ENCODE peak calls at places on chromosomes 7 and 10, in ten cellular contexts. One of them, this sample, is unnamed.
A peak's percentile ranks its signal among the peaks of the same experiment; 100 is the strongest.

GRCh38 chr7:2817456-2817855 is 26.7 kb downstream of the GNA12 start:
- DNase-seq in IMR-90: no peak
- DNase-seq in endothelial cell of umbilical vein: no peak
- DNase-seq in hepatocyte: no peak
- DNase-seq in A549: no peak
- DNase-seq in kidney epithelial cell: no peak
- DNase-seq in K562: no peak
- DNase-seq in neural crest cell: no peak
- DNase-seq in HCT116: no peak
- DNase-seq in spleen: no peak
- DNase-seq in this sample: no peak

GRCh38 chr10:86295791-86296190 is 70.8 kb downstream of the GRID1 start:
- DNase-seq in IMR-90: no peak
- DNase-seq in endothelial cell of umbilical vein: no peak
- DNase-seq in hepatocyte: no peak
- DNase-seq in A549: no peak
- DNase-seq in kidney epithelial cell: no peak
- DNase-seq in K562: no peak
- DNase-seq in neural crest cell: no peak
- DNase-seq in HCT116: no peak
- DNase-seq in spleen: peak; percentile 60
- DNase-seq in this sample: peak; percentile 40

GRCh38 chr10:67663449-67664087 is 32.4 kb downstream of the CTNNA3 start:
- DNase-seq in IMR-90: no peak
- DNase-seq in endothelial cell of umbilical vein: no peak
- DNase-seq in hepatocyte: no peak
- DNase-seq in A549: no peak
- DNase-seq in kidney epithelial cell: no peak
- DNase-seq in K562: no peak
- DNase-seq in neural crest cell: no peak
- DNase-seq in HCT116: no peak
- DNase-seq in spleen: no peak
- DNase-seq in this sample: no peak

GRCh38 chr10:93063977-93064660 is 3.5 kb downstream of the CYP26C1 start:
- DNase-seq in IMR-90: no peak
- DNase-seq in endothelial cell of umbilical vein: no peak
- DNase-seq in hepatocyte: no peak
- DNase-seq in A549: no peak
- DNase-seq in kidney epithelial cell: no peak
- DNase-seq in K562: no peak
- DNase-seq in neural crest cell: no peak
- DNase-seq in HCT116: no peak
- DNase-seq in spleen: no peak
- DNase-seq in this sample: no peak

GRCh38 chr10:100163704-100164621 is 21.9 kb downstream of the ERLIN1 start:
- DNase-seq in IMR-90: peak; percentile 15
- DNase-seq in endothelial cell of umbilical vein: no peak
- DNase-seq in hepatocyte: no peak
- DNase-seq in A549: no peak
- DNase-seq in kidney epithelial cell: no peak
- DNase-seq in K562: no peak
- DNase-seq in neural crest cell: no peak
- DNase-seq in HCT116: no peak
- DNase-seq in spleen: no peak
- DNase-seq in this sample: no peak

GRCh38 chr7:25395976-25396375 is 167.7 kb upstream of the NPVF start:
- DNase-seq in IMR-90: no peak
- DNase-seq in endothelial cell of umbilical vein: no peak
- DNase-seq in hepatocyte: no peak
- DNase-seq in A549: no peak
- DNase-seq in kidney epithelial cell: no peak
- DNase-seq in K562: no peak
- DNase-seq in neural crest cell: no peak
- DNase-seq in HCT116: no peak
- DNase-seq in spleen: no peak
- DNase-seq in this sample: no peak

GRCh38 chr7:55618913-55619312 is 46.6 kb upstream of the VOPP1 start:
- DNase-seq in IMR-90: no peak
- DNase-seq in endothelial cell of umbilical vein: no peak
- DNase-seq in hepatocyte: no peak
- DNase-seq in A549: no peak
- DNase-seq in kidney epithelial cell: no peak
- DNase-seq in K562: no peak
- DNase-seq in neural crest cell: no peak
- DNase-seq in HCT116: no peak
- DNase-seq in spleen: no peak
- DNase-seq in this sample: no peak

GRCh38 chr10:50941629-50942028 is 56.2 kb upstream of the A1CF start:
- DNase-seq in IMR-90: no peak
- DNase-seq in endothelial cell of umbilical vein: no peak
- DNase-seq in hepatocyte: no peak
- DNase-seq in A549: no peak
- DNase-seq in kidney epithelial cell: no peak
- DNase-seq in K562: no peak
- DNase-seq in neural crest cell: no peak
- DNase-seq in HCT116: no peak
- DNase-seq in spleen: no peak
- DNase-seq in this sample: no peak

GRCh38 chr10:93597075-93597599 is 3.9 kb downstream of the RBP4 start:
- DNase-seq in IMR-90: no peak
- DNase-seq in endothelial cell of umbilical vein: no peak
- DNase-seq in hepatocyte: no peak
- DNase-seq in A549: no peak
- DNase-seq in kidney epithelial cell: no peak
- DNase-seq in K562: no peak
- DNase-seq in neural crest cell: no peak
- DNase-seq in HCT116: no peak
- DNase-seq in spleen: no peak
- DNase-seq in this sample: no peak

GRCh38 chr10:110698782-110699201 is 54.7 kb downstream of the RBM20 start:
- DNase-seq in IMR-90: peak; percentile 13
- DNase-seq in endothelial cell of umbilical vein: no peak
- DNase-seq in hepatocyte: peak; percentile 26
- DNase-seq in A549: no peak
- DNase-seq in kidney epithelial cell: no peak
- DNase-seq in K562: no peak
- DNase-seq in neural crest cell: no peak
- DNase-seq in HCT116: no peak
- DNase-seq in spleen: no peak
- DNase-seq in this sample: no peak

GRCh38 chr10:103451091-103451801 is 924 bp downstream of the CALHM2 start:
- DNase-seq in IMR-90: no peak
- DNase-seq in endothelial cell of umbilical vein: peak; percentile 52
- DNase-seq in hepatocyte: no peak
- DNase-seq in A549: peak; percentile 25
- DNase-seq in kidney epithelial cell: no peak
- DNase-seq in K562: peak; percentile 40
- DNase-seq in neural crest cell: no peak
- DNase-seq in HCT116: peak; percentile 73
- DNase-seq in spleen: peak; percentile 93
- DNase-seq in this sample: no peak

GRCh38 chr7:74059037-74059436 is 24.6 kb upstream of the LIMK1 start:
- DNase-seq in IMR-90: no peak
- DNase-seq in endothelial cell of umbilical vein: no peak
- DNase-seq in hepatocyte: no peak
- DNase-seq in A549: no peak
- DNase-seq in kidney epithelial cell: no peak
- DNase-seq in K562: no peak
- DNase-seq in neural crest cell: no peak
- DNase-seq in HCT116: no peak
- DNase-seq in spleen: no peak
- DNase-seq in this sample: no peak

GRCh38 chr7:53060066-53060465 is 24.6 kb downstream of the POM121L12 start:
- DNase-seq in IMR-90: no peak
- DNase-seq in endothelial cell of umbilical vein: no peak
- DNase-seq in hepatocyte: no peak
- DNase-seq in A549: no peak
- DNase-seq in kidney epithelial cell: no peak
- DNase-seq in K562: no peak
- DNase-seq in neural crest cell: no peak
- DNase-seq in HCT116: no peak
- DNase-seq in spleen: no peak
- DNase-seq in this sample: no peak

GRCh38 chr10:103442031-103442461 is 10.1 kb downstream of the CALHM2 start:
- DNase-seq in IMR-90: peak; percentile 55
- DNase-seq in endothelial cell of umbilical vein: no peak
- DNase-seq in hepatocyte: peak; percentile 55
- DNase-seq in A549: no peak
- DNase-seq in kidney epithelial cell: no peak
- DNase-seq in K562: no peak
- DNase-seq in neural crest cell: no peak
- DNase-seq in HCT116: no peak
- DNase-seq in spleen: no peak
- DNase-seq in this sample: no peak

GRCh38 chr10:118106426-118106825 is 59.7 kb upstream of the RAB11FIP2 start:
- DNase-seq in IMR-90: peak; percentile 21
- DNase-seq in endothelial cell of umbilical vein: peak; percentile 42
- DNase-seq in hepatocyte: peak; percentile 40
- DNase-seq in A549: peak; percentile 28
- DNase-seq in kidney epithelial cell: no peak
- DNase-seq in K562: peak; percentile 14
- DNase-seq in neural crest cell: no peak
- DNase-seq in HCT116: peak; percentile 8
- DNase-seq in spleen: no peak
- DNase-seq in this sample: no peak
- TF ChIP-seq CTCF in IMR-90: peak; percentile 44
- TF ChIP-seq CTCF in endothelial cell of umbilical vein: peak; percentile 28
- TF ChIP-seq CTCF in hepatocyte: peak; percentile 46
- TF ChIP-seq CTCF in A549: peak; percentile 43
- TF ChIP-seq CTCF in kidney epithelial cell: peak; percentile 43
- TF ChIP-seq CTCF in K562: peak; percentile 60
- TF ChIP-seq CTCF in neural crest cell: peak; percentile 59
- TF ChIP-seq CTCF in HCT116: peak; percentile 71
- TF ChIP-seq CTCF in spleen: no peak
- TF ChIP-seq CTCF in this sample: peak; percentile 59

GRCh38 chr10:105062881-105063280 is 421.8 kb downstream of the SORCS3 start:
- DNase-seq in IMR-90: no peak
- DNase-seq in endothelial cell of umbilical vein: no peak
- DNase-seq in hepatocyte: peak; percentile 10
- DNase-seq in A549: no peak
- DNase-seq in kidney epithelial cell: no peak
- DNase-seq in K562: no peak
- DNase-seq in neural crest cell: no peak
- DNase-seq in HCT116: no peak
- DNase-seq in spleen: no peak
- DNase-seq in this sample: no peak

GRCh38 chr10:105068497-105068896 is 427.4 kb downstream of the SORCS3 start:
- DNase-seq in IMR-90: no peak
- DNase-seq in endothelial cell of umbilical vein: no peak
- DNase-seq in hepatocyte: no peak
- DNase-seq in A549: no peak
- DNase-seq in kidney epithelial cell: no peak
- DNase-seq in K562: no peak
- DNase-seq in neural crest cell: no peak
- DNase-seq in HCT116: no peak
- DNase-seq in spleen: no peak
- DNase-seq in this sample: no peak

DNA sequence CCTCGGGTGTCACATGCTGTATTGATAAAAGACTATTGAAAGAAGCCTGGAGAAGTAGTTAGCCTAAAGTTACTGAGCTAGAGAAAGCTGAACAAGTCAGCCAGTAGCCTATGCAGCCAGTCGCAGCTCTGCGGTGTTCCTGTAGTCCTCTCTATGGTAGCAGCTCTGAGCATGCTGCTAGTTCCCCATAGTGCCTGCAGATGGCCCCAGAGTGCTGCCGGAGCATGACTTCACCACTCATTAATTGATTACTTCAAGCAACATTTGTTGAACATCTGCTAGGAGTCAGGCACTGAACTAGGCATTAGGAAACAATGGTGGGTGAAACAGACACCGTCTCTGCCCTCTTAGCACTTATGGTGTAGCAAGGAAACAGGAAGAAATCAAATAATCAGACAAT is 422.7 kb downstream of the SORCS3 start:
- DNase-seq in IMR-90: no peak
- DNase-seq in endothelial cell of umbilical vein: no peak
- DNase-seq in hepatocyte: peak; percentile 65
- DNase-seq in A549: peak; percentile 23
- DNase-seq in kidney epithelial cell: peak; percentile 18
- DNase-seq in K562: no peak
- DNase-seq in neural crest cell: peak; percentile 33
- DNase-seq in HCT116: peak; percentile 2
- DNase-seq in spleen: no peak
- DNase-seq in this sample: no peak
- TF ChIP-seq CTCF in IMR-90: peak; percentile 23
- TF ChIP-seq CTCF in endothelial cell of umbilical vein: no peak
- TF ChIP-seq CTCF in hepatocyte: peak; percentile 64
- TF ChIP-seq CTCF in A549: no peak
- TF ChIP-seq CTCF in kidney epithelial cell: peak; percentile 87
- TF ChIP-seq CTCF in K562: no peak
- TF ChIP-seq CTCF in neural crest cell: peak; percentile 77
- TF ChIP-seq CTCF in HCT116: peak; percentile 83
- TF ChIP-seq CTCF in spleen: no peak
- TF ChIP-seq CTCF in this sample: peak; percentile 82

DNA sequence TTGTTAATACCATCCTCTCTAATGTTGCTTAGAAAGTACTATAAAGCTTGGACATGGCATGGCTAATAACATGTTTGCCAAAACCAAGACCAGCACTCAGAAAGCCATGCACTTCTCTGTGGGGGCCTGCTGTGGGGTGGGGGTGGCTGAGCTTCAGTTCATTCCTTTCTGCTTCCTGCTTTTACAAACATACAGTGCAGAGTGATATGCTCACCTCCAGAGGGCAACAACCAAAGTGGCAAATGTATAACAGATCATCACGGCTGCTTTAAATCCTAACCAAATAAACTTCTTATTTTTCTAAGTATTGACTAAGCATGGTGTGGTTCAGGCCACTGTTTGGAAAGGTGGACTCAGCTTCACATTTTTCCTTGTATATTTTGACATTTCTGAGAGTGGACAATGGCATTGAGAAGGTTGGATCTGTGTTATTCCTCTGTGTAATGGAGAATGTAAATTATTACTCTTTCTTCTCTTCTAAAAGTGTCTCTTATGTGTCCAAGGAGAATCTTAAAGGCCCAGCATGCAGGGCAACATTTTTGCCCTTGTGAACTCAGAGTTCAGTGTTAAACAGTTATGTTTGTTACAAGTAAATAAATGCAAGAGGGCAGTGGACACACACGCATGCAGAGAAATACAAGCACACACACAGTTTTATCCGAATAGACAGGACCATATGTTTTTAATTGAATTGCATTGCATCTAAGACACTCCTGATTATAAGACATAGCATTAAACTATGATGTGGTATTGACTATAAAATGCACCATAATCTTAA is 186.1 kb downstream of the HERPUD2 start:
- DNase-seq in IMR-90: no peak
- DNase-seq in endothelial cell of umbilical vein: no peak
- DNase-seq in hepatocyte: peak; percentile 10
- DNase-seq in A549: peak; percentile 10
- DNase-seq in kidney epithelial cell: no peak
- DNase-seq in K562: no peak
- DNase-seq in neural crest cell: no peak
- DNase-seq in HCT116: no peak
- DNase-seq in spleen: no peak
- DNase-seq in this sample: no peak
- TF ChIP-seq CTCF in IMR-90: no peak
- TF ChIP-seq CTCF in endothelial cell of umbilical vein: no peak
- TF ChIP-seq CTCF in hepatocyte: peak; percentile 26
- TF ChIP-seq CTCF in A549: peak; percentile 6
- TF ChIP-seq CTCF in kidney epithelial cell: peak; percentile 26
- TF ChIP-seq CTCF in K562: no peak
- TF ChIP-seq CTCF in neural crest cell: no peak
- TF ChIP-seq CTCF in HCT116: peak; percentile 24
- TF ChIP-seq CTCF in spleen: no peak
- TF ChIP-seq CTCF in this sample: no peak

GRCh38 chr10:123573236-123574147 is 92.7 kb upstream of the GPR26 start:
- DNase-seq in IMR-90: no peak
- DNase-seq in endothelial cell of umbilical vein: peak; percentile 8
- DNase-seq in hepatocyte: peak; percentile 69
- DNase-seq in A549: peak; percentile 70
- DNase-seq in kidney epithelial cell: no peak
- DNase-seq in K562: peak; percentile 63
- DNase-seq in neural crest cell: peak; percentile 49
- DNase-seq in HCT116: peak; percentile 83
- DNase-seq in spleen: no peak
- DNase-seq in this sample: no peak
- TF ChIP-seq CTCF in IMR-90: no peak
- TF ChIP-seq CTCF in endothelial cell of umbilical vein: peak; percentile 70
- TF ChIP-seq CTCF in hepatocyte: peak; percentile 46
- TF ChIP-seq CTCF in A549: peak; percentile 59
- TF ChIP-seq CTCF in kidney epithelial cell: peak; percentile 68
- TF ChIP-seq CTCF in K562: peak; percentile 57
- TF ChIP-seq CTCF in neural crest cell: peak; percentile 71
- TF ChIP-seq CTCF in HCT116: peak; percentile 98
- TF ChIP-seq CTCF in spleen: no peak
- TF ChIP-seq CTCF in this sample: peak; percentile 74

This sample was measured in type B pancreatic cell.